ENCODE peak calls at places on chromosomes 6 and 20, in eight cellular contexts. L is psoas muscle, D is NB4, N is choroid plexus epithelial cell, S is fibroblast of the aortic adventitia, P is lower lobe of right lung, R is heart left ventricle, G is epithelial cell of esophagus. B is an unnamed sample.

GRCh38 chr6:47245745-47246371 is 63.8 kb downstream of the TNFRSF21 start:
- DNase-seq in R (no peak), N (no peak), D (peak), P (no peak), L (no peak), G (peak), S (no peak), B (peak)

GRCh38 chr6:169895000-169895759 is 143.8 kb downstream of the ERMARD start:
- DNase-seq in N (no peak), L (no peak), G (no peak), P (no peak), S (no peak), R (no peak), D (no peak), B (no peak)

GRCh38 chr6:67639161-67639560 is 995.9 kb upstream of the ADGRB3 start:
- DNase-seq in R (no peak), L (no peak), G (no peak), D (no peak), P (no peak), S (peak), N (peak), B (peak)

GRCh38 chr20:3560578-3560977 is 89.8 kb downstream of the ATRN start:
- DNase-seq in L (no peak), S (peak), P (no peak), G (no peak), R (no peak), D (no peak), N (no peak), B (no peak)

GRCh38 chr6:43246301-43247114 is 3.2 kb downstream of the TTBK1 start:
- DNase-seq in N (no peak), L (peak), S (no peak), G (no peak), R (peak), P (peak), D (no peak), B (no peak)

GRCh38 chr6:17633465-17634188 is 33.5 kb downstream of the FAM8A1 start:
- DNase-seq in L (no peak), R (no peak), N (no peak), S (no peak), P (no peak), D (no peak), G (no peak), B (no peak)

GRCh38 chr6:161486903-161487531 is 213.2 kb upstream of the AGPAT4 start:
- DNase-seq in D (no peak), R (no peak), G (peak), P (no peak), S (no peak), L (no peak), N (no peak), B (peak)

GRCh38 chr20:46774943-46775560 is 65.6 kb downstream of the SLC2A10 start:
- DNase-seq in R (no peak), P (no peak), N (no peak), D (no peak), G (peak), S (no peak), L (no peak), B (no peak)

GRCh38 chr6:73969982-73970960 is 274.3 kb downstream of the CD109 start:
- DNase-seq in D (peak), G (peak), L (no peak), N (peak), R (no peak), P (no peak), S (peak), B (peak)

GRCh38 chr6:166775180-166775922 is 148.3 kb upstream of the RPS6KA2 start:
- DNase-seq in D (peak), P (peak), S (peak), G (peak), N (peak), R (peak), L (no peak), B (peak)

GRCh38 chr20:62530643-62531032 is 54.8 kb upstream of the GATA5 start:
- DNase-seq in S (no peak), D (no peak), G (no peak), N (no peak), P (no peak), L (no peak), R (no peak), B (no peak)

GRCh38 chr6:31128093-31128676 is 7.9 kb upstream of the CDSN start:
- DNase-seq in S (peak), R (peak), G (peak), P (peak), N (peak), D (peak), L (peak), B (peak)

GRCh38 chr6:107657755-107658461 is 166.2 kb downstream of the SCML4 start:
- DNase-seq in G (peak), D (peak), R (peak), N (peak), S (peak), P (peak), L (peak), B (peak)

GRCh38 chr6:16747232-16748027 is 13.8 kb downstream of the ATXN1 start:
- DNase-seq in R (no peak), N (peak), P (no peak), L (no peak), D (no peak), S (peak), G (peak), B (peak)

GRCh38 chr20:51720854-51721253 is 47.3 kb downstream of the ATP9A start:
- DNase-seq in R (no peak), P (no peak), S (no peak), G (no peak), N (no peak), D (no peak), L (no peak), B (no peak)

GRCh38 chr6:110567957-110568696 is 91.7 kb upstream of the SLC22A16 start:
- DNase-seq in S (no peak), D (peak), G (no peak), L (no peak), P (no peak), N (no peak), R (no peak), B (no peak)

GRCh38 chr6:123715243-123715863 is 78.6 kb upstream of the TRDN start:
- DNase-seq in G (peak), R (no peak), D (peak), N (peak), L (no peak), P (no peak), S (peak), B (peak)

GRCh38 chr20:58072695-58073671 is 155.5 kb downstream of the ANKRD60 start:
- DNase-seq in G (no peak), P (no peak), R (no peak), N (no peak), D (no peak), L (no peak), S (no peak), B (no peak)

GRCh38 chr6:104969108-104969507 is 12.2 kb downstream of the LIN28B start:
- DNase-seq in P (no peak), N (no peak), S (no peak), R (no peak), G (no peak), D (no peak), L (no peak), B (no peak)

GRCh38 chr20:13418263-13419229 is 197.5 kb downstream of the ISM1 start:
- DNase-seq in N (peak), L (no peak), D (peak), G (peak), S (no peak), P (no peak), R (no peak), B (peak)

GRCh38 chr6:169427856-169428255 is 174.2 kb upstream of the THBS2 start:
- DNase-seq in D (peak), N (peak), L (no peak), S (peak), P (no peak), G (peak), R (no peak), B (peak)

GRCh38 chr6:41786451-41787218 is 859 bp upstream of the TOMM6 start:
- DNase-seq in P (peak), R (peak), L (peak), N (peak), D (peak), S (peak), G (peak), B (peak)

GRCh38 chr6:148857817-148858390 is 111.1 kb downstream of the UST start:
- DNase-seq in L (no peak), R (no peak), S (peak), G (peak), P (no peak), N (peak), D (no peak), B (no peak)

GRCh38 chr6:28349892-28350737 is at the start of gene ZKSCAN3:
- DNase-seq in L (peak), G (peak), S (peak), P (peak), N (peak), R (peak), D (peak), B (peak)

GRCh38 chr20:45067558-45067957 is 33.4 kb downstream of the KCNS1 start:
- DNase-seq in L (no peak), S (no peak), N (peak), G (peak), D (no peak), R (no peak), P (no peak), B (peak)

GRCh38 chr20:33947709-33948295 is 45.9 kb upstream of the RALY start:
- DNase-seq in P (no peak), L (no peak), N (peak), G (peak), D (peak), R (no peak), S (peak), B (peak)

GRCh38 chr6:150331344-150331743 is 37.5 kb upstream of the IYD start:
- DNase-seq in D (no peak), L (no peak), P (no peak), N (no peak), S (no peak), R (no peak), G (no peak), B (no peak)

GRCh38 chr20:25324412-25324811 is 66.2 kb downstream of the ABHD12 start:
- DNase-seq in P (peak), L (no peak), S (no peak), R (no peak), D (peak), G (no peak), N (no peak), B (no peak)

GRCh38 chr6:74671558-74672025 is 534.3 kb downstream of the COL12A1 start:
- DNase-seq in G (no peak), R (no peak), P (no peak), L (no peak), D (no peak), N (peak), S (peak), B (peak)

GRCh38 chr6:100099189-100100074 is 105.4 kb upstream of the MCHR2 start:
- DNase-seq in P (no peak), N (peak), S (peak), R (no peak), D (peak), L (no peak), G (peak), B (peak)

GRCh38 chr6:148231572-148231971 is 111.1 kb upstream of the SASH1 start:
- DNase-seq in N (peak), L (no peak), R (no peak), D (no peak), G (peak), S (peak), P (no peak), B (peak)

GRCh38 chr20:32108814-32109391 is 611 bp upstream of the TM9SF4 start:
- DNase-seq in L (no peak), D (no peak), P (no peak), S (no peak), G (no peak), N (no peak), R (no peak), B (no peak)
- H3K4me3 ChIP-seq in L (peak), D (peak), P (peak), S (no peak), G (peak), N (no peak), R (peak), B (peak)

DNA sequence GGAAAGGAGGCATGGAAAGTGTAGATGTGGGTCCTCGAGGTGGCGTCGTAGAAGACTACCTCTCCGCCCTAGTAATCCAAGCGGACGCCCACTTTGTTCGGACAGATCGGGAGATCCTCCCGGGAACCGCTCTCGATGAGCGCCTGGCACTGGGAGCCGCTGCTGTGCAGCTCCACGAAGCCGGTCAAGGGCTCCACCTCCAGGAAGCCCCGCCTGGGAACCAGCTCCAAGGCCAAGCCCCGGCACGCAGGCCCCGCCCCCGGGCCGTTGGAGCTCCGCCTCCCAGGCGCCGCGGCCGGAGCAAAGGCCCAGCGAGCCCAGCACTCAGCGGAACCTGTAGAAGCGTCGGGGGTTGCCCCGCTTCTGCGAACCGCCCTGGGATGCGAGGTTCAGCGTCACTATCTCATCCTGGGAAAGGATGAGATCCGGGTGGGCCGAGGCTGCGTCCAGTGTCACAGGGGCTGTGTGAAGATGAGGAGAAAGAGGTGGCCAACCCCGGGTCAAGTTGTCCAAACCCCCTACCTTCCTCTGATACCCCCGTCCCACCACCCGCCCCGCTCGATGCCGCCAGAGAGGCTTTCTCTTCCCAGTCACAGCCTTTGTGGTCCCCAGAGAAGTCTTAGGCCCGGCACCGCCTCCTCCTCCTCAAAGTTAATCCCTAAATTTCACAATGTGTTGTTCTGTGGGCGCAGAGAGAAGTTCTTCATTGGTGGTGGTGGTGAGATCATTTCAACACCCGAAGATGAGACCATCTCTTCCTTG is 10.8 kb downstream of the TRIM31 start:
- DNase-seq in D (peak), N (peak), G (peak), P (peak), R (peak), S (peak), L (peak), B (peak)
- TF ChIP-seq CTCF in D (no peak), N (peak), G (peak), P (no peak), R (peak), S (no peak), L (peak), B (peak)

GRCh38 chr20:60378620-60379019 is 420.4 kb downstream of the CDH26 start:
- DNase-seq in S (no peak), G (no peak), D (no peak), R (no peak), L (no peak), N (no peak), P (no peak), B (no peak)
- H3K4me3 ChIP-seq in S (no peak), G (no peak), D (no peak), R (no peak), L (no peak), N (no peak), P (no peak), B (no peak)

GRCh38 chr20:16352751-16353150 is 220.5 kb downstream of the KIF16B start:
- DNase-seq in P (no peak), L (no peak), S (no peak), R (no peak), N (no peak), D (no peak), G (no peak), B (no peak)
- TF ChIP-seq CTCF in P (no peak), L (no peak), S (no peak), R (no peak), N (no peak), D (no peak), G (no peak), B (no peak)

GRCh38 chr6:139759086-139759485 is 384.6 kb upstream of the CITED2 start:
- DNase-seq in D (no peak), S (no peak), N (no peak), P (no peak), L (no peak), G (no peak), R (no peak), B (no peak)

GRCh38 chr6:139756381-139756780 is 381.9 kb upstream of the CITED2 start:
- DNase-seq in P (no peak), D (no peak), R (no peak), L (no peak), S (no peak), N (no peak), G (no peak), B (no peak)

GRCh38 chr6:139754898-139755754 is 380.7 kb upstream of the CITED2 start:
- DNase-seq in S (no peak), N (no peak), R (no peak), P (no peak), G (no peak), L (no peak), D (no peak), B (no peak)

GRCh38 chr6:139762587-139763031 is 388.2 kb upstream of the CITED2 start:
- DNase-seq in S (no peak), P (no peak), G (peak), R (no peak), D (peak), N (no peak), L (no peak), B (no peak)

GRCh38 chr6:139757766-139758655 is 383.6 kb upstream of the CITED2 start:
- DNase-seq in L (no peak), S (peak), P (no peak), N (peak), D (peak), G (no peak), R (no peak), B (peak)
- H3K4me3 ChIP-seq in L (peak), S (no peak), P (no peak), N (no peak), D (no peak), G (no peak), R (no peak), B (no peak)

GRCh38 chr20:49219091-49219923 is at the start of gene DDX27:
- DNase-seq in L (peak), R (peak), D (peak), P (peak), N (peak), S (peak), G (peak), B (peak)
- TF ChIP-seq CTCF in L (no peak), R (no peak), D (no peak), P (no peak), N (no peak), S (no peak), G (no peak), B (no peak)

GRCh38 chr6:6686176-6686575 is 97.7 kb downstream of the LY86 start:
- DNase-seq in P (no peak), R (no peak), G (no peak), D (no peak), N (no peak), S (no peak), L (no peak), B (no peak)
- H3K4me3 ChIP-seq in P (no peak), R (no peak), G (no peak), D (peak), N (no peak), S (no peak), L (peak), B (no peak)

GRCh38 chr20:36745927-36746659 is at the start of gene NDRG3:
- DNase-seq in S (peak), D (peak), L (peak), N (peak), G (peak), P (peak), R (peak), B (peak)

GRCh38 chr20:36744243-36744642 is 1.6 kb downstream of the NDRG3 start:
- DNase-seq in R (no peak), L (no peak), G (no peak), D (no peak), P (no peak), S (no peak), N (no peak), B (no peak)

GRCh38 chr20:36744764-36745191 is 1.1 kb downstream of the NDRG3 start:
- DNase-seq in G (peak), S (peak), D (no peak), R (peak), N (no peak), L (peak), P (no peak), B (peak)

GRCh38 chr20:36742558-36742957 is 3.3 kb downstream of the NDRG3 start:
- DNase-seq in D (no peak), L (no peak), S (no peak), G (no peak), N (no peak), P (no peak), R (no peak), B (no peak)

GRCh38 chr20:36745234-36745926 is 510 bp downstream of the NDRG3 start:
- DNase-seq in N (peak), P (peak), D (peak), G (peak), L (peak), S (peak), R (peak), B (no peak)
- TF ChIP-seq CTCF in N (peak), P (no peak), D (no peak), G (no peak), L (no peak), S (no peak), R (no peak), B (no peak)

GRCh38 chr6:11225990-11226389 is 6.5 kb downstream of the NEDD9 start:
- DNase-seq in G (no peak), P (no peak), R (no peak), D (no peak), L (no peak), S (no peak), N (no peak), B (peak)
- H3K4me3 ChIP-seq in G (no peak), P (no peak), R (peak), D (no peak), L (peak), S (no peak), N (no peak), B (no peak)